ENCODE peak calls at places on chromosomes 1 and 21, in ten cellular contexts. N is choroid plexus epithelial cell; U is CD4-positive, alpha-beta memory T cell; R is neural progenitor cell; B is tibial nerve; Q is lung; O is AG09309; F is cardiac muscle cell; D is NT2/D1; Z is colonic mucosa. V is an unnamed sample.

GRCh38 chr1:180182721-180183311 is 28.1 kb downstream of the QSOX1 start:
- DNase-seq in N (no peak), U (no peak), R (no peak), B (no peak), Q (no peak), O (no peak), F (no peak), D (no peak), Z (no peak), V (no peak)

GRCh38 chr1:228105996-228106799 is 2.9 kb downstream of the MRPL55 start:
- DNase-seq in N (no peak), U (no peak), R (no peak), B (no peak), Q (no peak), O (no peak), F (no peak), D (no peak), Z (no peak), V (no peak)

GRCh38 chr1:61711969-61712368 is 13.0 kb downstream of the TM2D1 start:
- DNase-seq in N (no peak), U (no peak), R (no peak), B (no peak), Q (no peak), O (no peak), F (no peak), D (no peak), Z (no peak), V (no peak)

GRCh38 chr1:167627615-167627864 is 2.5 kb upstream of the RCSD1 start:
- DNase-seq in N (no peak), U (no peak), R (no peak), B (no peak), Q (no peak), O (no peak), F (no peak), D (no peak), Z (no peak), V (no peak)

GRCh38 chr1:54610048-54610447 is 13.3 kb downstream of the FAM151A start:
- DNase-seq in N (peak), U (no peak), R (peak), B (no peak), Q (no peak), O (no peak), F (no peak), D (peak), Z (no peak), V (no peak)

GRCh38 chr1:208682664-208683013 is 438.5 kb upstream of the PLXNA2 start:
- DNase-seq in N (no peak), U (no peak), R (no peak), B (no peak), Q (no peak), O (no peak), F (no peak), D (no peak), Z (peak), V (no peak)

GRCh38 chr1:36166938-36167910 is 11.3 kb downstream of the MAP7D1 start:
- DNase-seq in N (no peak), U (no peak), R (no peak), B (no peak), Q (no peak), O (no peak), F (no peak), D (no peak), Z (no peak), V (no peak)

GRCh38 chr21:26900980-26901379 is 55.8 kb upstream of the ADAMTS1 start:
- DNase-seq in N (no peak), U (no peak), R (no peak), B (no peak), Q (no peak), O (no peak), F (no peak), D (no peak), Z (no peak), V (no peak)

GRCh38 chr1:36095760-36096405 is 7.2 kb downstream of the ADPRS start:
- DNase-seq in N (no peak), U (no peak), R (no peak), B (no peak), Q (peak), O (no peak), F (no peak), D (no peak), Z (no peak), V (no peak)

GRCh38 chr1:213326666-213327317 is 275.8 kb downstream of the RPS6KC1 start:
- DNase-seq in N (peak), U (no peak), R (no peak), B (peak), Q (peak), O (peak), F (no peak), D (no peak), Z (no peak), V (no peak)

GRCh38 chr1:73516458-73516857 is 681.5 kb downstream of the LRRIQ3 start:
- DNase-seq in N (no peak), U (no peak), R (no peak), B (no peak), Q (no peak), O (no peak), F (no peak), D (no peak), Z (no peak), V (no peak)

GRCh38 chr1:212771341-212771740 is 20.2 kb downstream of the NSL1 start:
- DNase-seq in N (no peak), U (no peak), R (no peak), B (no peak), Q (no peak), O (no peak), F (no peak), D (no peak), Z (no peak), V (no peak)

GRCh38 chr1:177913762-177914540 is 55.9 kb downstream of the SEC16B start:
- DNase-seq in N (peak), U (no peak), R (peak), B (no peak), Q (no peak), O (no peak), F (peak), D (peak), Z (peak), V (no peak)

GRCh38 chr1:156025873-156026272 is 5.1 kb upstream of the SSR2 start:
- DNase-seq in N (peak), U (peak), R (peak), B (no peak), Q (peak), O (no peak), F (peak), D (peak), Z (peak), V (no peak)

GRCh38 chr1:227775841-227776240 is 39.6 kb upstream of the PRSS38 start:
- DNase-seq in N (no peak), U (no peak), R (no peak), B (no peak), Q (no peak), O (no peak), F (no peak), D (no peak), Z (no peak), V (no peak)

GRCh38 chr1:160656737-160657476 is 10.1 kb upstream of the SLAMF1 start:
- DNase-seq in N (peak), U (no peak), R (no peak), B (no peak), Q (no peak), O (no peak), F (no peak), D (no peak), Z (no peak), V (no peak)

GRCh38 chr21:19340954-19341353 is 937.4 kb upstream of the TMPRSS15 start:
- DNase-seq in N (no peak), U (no peak), R (no peak), B (no peak), Q (no peak), O (no peak), F (no peak), D (no peak), Z (no peak), V (no peak)

GRCh38 chr1:228668553-228669400 is 66.5 kb upstream of the RHOU start:
- DNase-seq in N (peak), U (no peak), R (no peak), B (no peak), Q (no peak), O (peak), F (no peak), D (no peak), Z (no peak), V (peak)

GRCh38 chr1:22117851-22118250 is 25.0 kb downstream of the WNT4 start:
- DNase-seq in N (peak), U (no peak), R (no peak), B (no peak), Q (no peak), O (no peak), F (no peak), D (no peak), Z (no peak), V (no peak)

GRCh38 chr1:11697893-11698210 is 6.3 kb downstream of the DRAXIN start:
- DNase-seq in N (no peak), U (no peak), R (no peak), B (no peak), Q (no peak), O (no peak), F (no peak), D (no peak), Z (no peak), V (no peak)

GRCh38 chr1:235642021-235642942 is 7.3 kb downstream of the GNG4 start:
- DNase-seq in N (peak), U (peak), R (no peak), B (no peak), Q (no peak), O (no peak), F (no peak), D (no peak), Z (no peak), V (no peak)

GRCh38 chr1:185860876-185861275 is 126.7 kb downstream of the HMCN1 start:
- DNase-seq in N (no peak), U (no peak), R (no peak), B (no peak), Q (no peak), O (no peak), F (no peak), D (no peak), Z (no peak), V (no peak)

GRCh38 chr1:180528868-180529470 is 26.6 kb upstream of the ACBD6 start:
- DNase-seq in N (peak), U (no peak), R (no peak), B (no peak), Q (no peak), O (no peak), F (no peak), D (no peak), Z (no peak), V (no peak)

DNA sequence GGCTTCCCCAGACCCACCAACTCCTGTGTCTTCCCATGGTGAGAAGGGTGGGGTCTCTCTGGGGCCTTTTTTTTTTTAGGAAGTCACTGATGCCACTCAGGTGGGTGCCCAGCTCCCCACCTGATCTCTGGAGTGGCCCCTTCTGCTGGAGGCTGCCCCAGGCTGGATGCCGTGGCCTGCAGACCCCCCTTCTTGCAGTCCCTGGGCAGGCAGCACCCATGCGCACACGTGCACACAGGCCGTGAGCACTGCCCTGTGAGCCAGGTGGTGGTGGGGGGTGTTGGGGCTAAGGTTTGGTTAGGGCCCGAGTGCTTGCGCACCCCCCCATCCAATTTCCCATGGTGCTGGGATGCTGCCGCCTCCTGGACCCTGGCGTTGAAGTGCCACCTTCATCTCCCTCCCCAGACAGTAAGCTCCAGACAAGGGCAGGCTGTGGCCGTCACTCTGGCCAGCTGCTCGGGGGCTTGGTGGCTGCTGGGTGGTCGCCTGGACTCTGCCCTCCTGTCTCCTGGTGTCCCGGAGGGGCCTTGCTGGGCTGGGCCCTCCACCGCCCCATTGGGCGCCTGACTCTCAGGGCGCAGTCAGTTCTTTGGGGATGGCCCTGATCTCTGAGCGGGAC is 50.6 kb downstream of the SKI start:
- DNase-seq in N (no peak), U (no peak), R (no peak), B (no peak), Q (no peak), O (no peak), F (no peak), D (no peak), Z (no peak), V (no peak)
- H3K4me3 ChIP-seq in N (no peak), U (no peak), R (no peak), B (no peak), Q (no peak), O (no peak), F (no peak), D (no peak), Z (no peak), V (no peak)

DNA sequence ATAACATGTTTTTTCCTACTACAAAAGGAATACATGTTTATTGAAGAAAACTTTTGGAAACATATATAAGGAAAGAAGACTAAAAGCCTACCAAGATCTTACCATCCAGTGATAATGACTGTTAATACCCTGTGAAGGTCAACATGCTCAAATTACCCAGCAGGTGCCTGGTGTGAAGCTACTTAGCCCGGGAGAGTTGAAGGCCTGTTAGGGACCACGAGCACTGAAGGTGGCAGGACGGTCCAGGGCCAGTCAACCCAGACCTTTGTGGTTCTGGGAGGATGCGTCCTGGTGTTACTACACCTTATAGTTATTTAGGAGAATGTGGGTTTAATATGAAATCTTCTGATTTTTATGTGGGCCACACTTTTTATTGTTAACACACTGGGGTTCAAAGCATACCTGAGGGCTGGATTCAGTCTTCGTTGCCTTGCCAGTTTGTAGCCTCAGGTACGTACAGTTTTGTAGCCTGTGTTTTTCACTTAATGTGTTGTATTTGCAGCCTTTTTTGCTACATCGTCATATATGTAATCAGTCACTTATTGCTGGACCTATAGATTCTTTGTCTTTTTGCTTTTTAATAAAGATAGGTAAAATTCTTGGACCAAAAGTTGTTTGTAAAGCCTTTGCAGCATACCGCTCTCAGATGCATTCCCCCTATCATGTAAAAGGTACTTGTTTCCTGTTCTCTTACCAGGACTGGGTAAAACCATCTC is 9.8 kb downstream of the ITSN1 start:
- DNase-seq in N (no peak), U (no peak), R (no peak), B (no peak), Q (no peak), O (no peak), F (peak), D (no peak), Z (no peak), V (no peak)
- H3K4me3 ChIP-seq in N (no peak), U (no peak), R (no peak), B (no peak), Q (no peak), O (no peak), F (no peak), D (no peak), Z (no peak), V (no peak)

GRCh38 chr1:23249785-23250184 is 32.5 kb upstream of the HTR1D start:
- DNase-seq in N (peak), U (no peak), R (no peak), B (no peak), Q (no peak), O (no peak), F (no peak), D (no peak), Z (no peak), V (no peak)
- H3K4me3 ChIP-seq in N (no peak), U (no peak), R (no peak), B (no peak), Q (no peak), O (no peak), F (no peak), D (no peak), Z (no peak), V (no peak)

DNA sequence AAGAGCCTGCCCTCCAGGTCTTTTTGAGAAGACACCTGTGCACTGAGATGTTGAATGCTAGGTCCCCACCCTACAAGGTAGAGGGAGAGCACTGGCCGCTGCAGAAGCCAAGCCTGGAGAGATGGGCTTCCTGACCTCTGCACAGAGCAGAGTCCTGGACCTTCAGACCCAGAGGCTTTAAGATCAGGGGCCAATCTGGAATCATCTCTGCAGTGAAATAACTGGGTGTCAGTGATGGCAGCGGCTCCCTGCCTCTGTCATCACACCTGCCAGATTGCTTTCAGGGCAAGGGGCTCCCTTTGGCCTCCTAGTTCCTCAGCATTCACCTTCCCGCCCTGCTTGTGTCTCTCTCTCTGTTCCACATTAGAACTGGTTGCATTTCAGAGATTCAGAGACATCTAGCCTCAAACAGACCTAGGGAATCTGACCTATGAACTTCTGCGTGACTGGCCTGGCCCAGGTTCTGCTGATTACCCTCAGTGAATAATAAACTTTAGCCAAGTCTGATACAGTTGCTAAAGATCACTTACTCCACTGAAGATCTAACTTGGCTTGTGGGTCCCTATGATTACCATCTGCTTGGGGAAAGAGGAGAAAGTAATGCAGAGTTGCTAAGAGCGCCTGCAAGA is 87.8 kb downstream of the ATP1A1 start:
- DNase-seq in N (no peak), U (no peak), R (no peak), B (no peak), Q (no peak), O (no peak), F (no peak), D (no peak), Z (no peak), V (no peak)
- H3K4me3 ChIP-seq in N (no peak), U (no peak), R (no peak), B (no peak), Q (no peak), O (no peak), F (no peak), D (no peak), Z (no peak), V (no peak)

V was measured in right atrium auricular region.